ENCODE peak calls at places on chromosomes 1 and 21, in six cellular contexts. A is body of pancreas; O is heart left ventricle; W is Peyer's patch; F is neural progenitor cell; R is CD8-positive, alpha-beta T cell. D is an unnamed sample.

GRCh38 chr21:30733026-30733425 is 14.0 kb downstream of the KRTAP21-2 start:
- DNase-seq in F (no peak), O (no peak), R (no peak), A (no peak), W (no peak), D (no peak)

GRCh38 chr1:70455291-70455690 is 44.2 kb downstream of the CTH start:
- DNase-seq in R (no peak), W (no peak), A (no peak), F (no peak), O (no peak), D (no peak)

GRCh38 chr1:160768295-160768657 is 27.7 kb upstream of the LY9 start:
- DNase-seq in R (peak; percentile 72), W (peak; percentile 89), F (peak; percentile 42), O (peak; percentile 38), A (peak; percentile 47), D (peak; percentile 64)

GRCh38 chr1:206000641-206001339 is 2.4 kb downstream of the RAB7B start:
- DNase-seq in O (no peak), A (no peak), F (no peak), R (no peak), W (no peak), D (no peak)

GRCh38 chr1:77652179-77652745 is 30.2 kb downstream of the ZZZ3 start:
- DNase-seq in R (no peak), O (no peak), W (no peak), F (no peak), A (no peak), D (no peak)

GRCh38 chr1:179548666-179549367 is 26.9 kb downstream of the NPHS2 start:
- DNase-seq in R (no peak), A (no peak), W (no peak), F (no peak), O (no peak), D (no peak)

GRCh38 chr21:36693144-36694040 is 5.5 kb upstream of the SIM2 start:
- DNase-seq in R (no peak), O (no peak), W (no peak), A (no peak), F (peak; percentile 73), D (no peak)

GRCh38 chr1:43074244-43074643 is 97.8 kb downstream of the EBNA1BP2 start:
- DNase-seq in F (peak; percentile 47), W (no peak), R (no peak), A (no peak), O (no peak), D (no peak)

GRCh38 chr1:115408489-115409002 is 70.5 kb upstream of the NGF start:
- DNase-seq in O (peak; percentile 36), A (no peak), F (no peak), R (no peak), W (no peak), D (no peak)

GRCh38 chr21:34113842-34114241 is 40.5 kb downstream of the MRPS6 start:
- DNase-seq in O (no peak), W (no peak), F (no peak), A (no peak), R (no peak), D (no peak)

GRCh38 chr1:247966520-247967204 is 1.6 kb downstream of the OR2AK2 start:
- DNase-seq in R (no peak), A (no peak), F (no peak), W (no peak), O (no peak), D (no peak)

GRCh38 chr1:239593527-239593926 is 207.2 kb downstream of the CHRM3 start:
- DNase-seq in R (no peak), A (no peak), F (no peak), O (no peak), W (no peak), D (no peak)

GRCh38 chr1:995665-996633 is 3.9 kb downstream of the HES4 start:
- DNase-seq in F (no peak), O (peak; percentile 20), R (no peak), A (no peak), W (no peak), D (no peak)

GRCh38 chr1:29176567-29176966 is 5.1 kb downstream of the SRSF4 start:
- DNase-seq in R (no peak), W (no peak), O (no peak), F (no peak), A (no peak), D (no peak)
- H3K27ac ChIP-seq in R (no peak overlapping the region), W (no peak overlapping the region), O (peak overlapping the region; percentile 27), F (no peak overlapping the region), A (no peak overlapping the region), D (no peak overlapping the region)

GRCh38 chr1:198350456-198350855 is 190.0 kb downstream of the ATP6V1G3 start:
- DNase-seq in A (no peak), W (no peak), F (no peak), O (no peak), R (no peak), D (no peak)
- H3K4me3 ChIP-seq in A (no peak overlapping the region), W (no peak overlapping the region), F (no peak overlapping the region), O (no peak overlapping the region), R (no peak overlapping the region), D (no peak overlapping the region)

GRCh38 chr1:21621051-21621450 is 48.1 kb downstream of the RAP1GAP start:
- DNase-seq in O (no peak), A (no peak), F (no peak), R (no peak), W (no peak), D (no peak)

GRCh38 chr1:21624577-21625389 is 44.4 kb downstream of the RAP1GAP start:
- DNase-seq in F (no peak), O (no peak), A (peak; percentile 61), R (no peak), W (no peak), D (no peak)

GRCh38 chr1:21621761-21622436 is 47.3 kb downstream of the RAP1GAP start:
- DNase-seq in A (no peak), F (no peak), W (no peak), O (no peak), R (no peak), D (no peak)

GRCh38 chr1:21623411-21623961 is 45.7 kb downstream of the RAP1GAP start:
- DNase-seq in O (no peak), R (no peak), W (peak; percentile 70), F (no peak), A (peak; percentile 96), D (peak; percentile 92)

GRCh38 chr1:21622466-21623315 is 46.5 kb downstream of the RAP1GAP start:
- DNase-seq in F (peak; percentile 93), A (peak; percentile 72), R (peak; percentile 28), W (peak; percentile 70), O (no peak), D (peak; percentile 71)
- H3K4me1 ChIP-seq in F (peaks cover 13% of the 10 kb centered on the region), A (peaks cover 70% of the 10 kb centered on the region), R (no peaks in the 10 kb centered on the region), W (peaks cover 7% of the 10 kb centered on the region), O (peaks cover 5% of the 10 kb centered on the region), D (peaks cover 26% of the 10 kb centered on the region)

DNA sequence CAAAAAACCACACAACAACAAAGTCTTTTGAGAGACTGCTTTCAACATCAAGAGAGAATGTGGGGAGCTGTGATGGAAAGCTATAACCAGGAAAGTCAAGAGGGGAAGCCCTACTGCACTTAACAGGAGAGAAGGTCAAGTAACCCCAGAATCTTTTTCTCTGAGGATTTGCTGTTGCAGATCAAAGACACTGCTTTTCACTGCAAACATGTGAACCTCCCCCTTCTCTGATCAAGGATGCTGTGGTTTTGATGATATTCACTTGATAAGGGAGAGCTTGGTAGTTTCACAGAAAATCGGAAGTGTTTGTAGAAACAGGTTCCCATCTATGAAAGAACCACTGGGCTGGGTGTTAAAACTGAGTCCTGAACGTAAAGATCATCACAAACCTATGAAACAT is 4.8 kb downstream of the ETV3 start:
- DNase-seq in O (no peak), F (no peak), W (no peak), A (no peak), R (no peak), D (no peak)
- H3K27ac ChIP-seq in O (no peak overlapping the region), F (no peak overlapping the region), W (no peak overlapping the region), A (no peak overlapping the region), R (no peak overlapping the region), D (no peak overlapping the region)

D was measured in lower lobe of right lung.